ENCODE peak calls at places on chromosomes 11 and 22, in six cellular contexts. One of them, this sample, is unnamed. For H3K4me1, the result is how much of the 10 kb centered on the place peaks cover.

GRCh38 chr11:133163463-133164419 is 368.6 kb downstream of the OPCML start:
- DNase-seq in GM23338: peak
- DNase-seq in ovary: no peak
- DNase-seq in CD4-positive, alpha-beta memory T cell: no peak
- DNase-seq in CD8-positive, alpha-beta memory T cell: no peak
- DNase-seq in thoracic aorta: no peak
- DNase-seq in this sample: no peak

GRCh38 chr11:78759067-78759466 is 184.4 kb upstream of the NARS2 start:
- DNase-seq in GM23338: no peak
- DNase-seq in ovary: no peak
- DNase-seq in CD4-positive, alpha-beta memory T cell: no peak
- DNase-seq in CD8-positive, alpha-beta memory T cell: no peak
- DNase-seq in thoracic aorta: no peak
- DNase-seq in this sample: no peak

GRCh38 chr11:7904910-7905309 is 26.2 kb downstream of the OR10A6 start:
- DNase-seq in GM23338: peak
- DNase-seq in ovary: no peak
- DNase-seq in CD4-positive, alpha-beta memory T cell: no peak
- DNase-seq in CD8-positive, alpha-beta memory T cell: no peak
- DNase-seq in thoracic aorta: no peak
- DNase-seq in this sample: no peak

GRCh38 chr22:49676783-49677494 is 150.7 kb downstream of the BRD1 start:
- DNase-seq in GM23338: no peak
- DNase-seq in ovary: no peak
- DNase-seq in CD4-positive, alpha-beta memory T cell: no peak
- DNase-seq in CD8-positive, alpha-beta memory T cell: no peak
- DNase-seq in thoracic aorta: no peak
- DNase-seq in this sample: no peak

GRCh38 chr22:36211237-36211881 is 9.8 kb upstream of the APOL4 start:
- DNase-seq in GM23338: no peak
- DNase-seq in ovary: no peak
- DNase-seq in CD4-positive, alpha-beta memory T cell: no peak
- DNase-seq in CD8-positive, alpha-beta memory T cell: no peak
- DNase-seq in thoracic aorta: no peak
- DNase-seq in this sample: peak

GRCh38 chr22:26431151-26431995 is 2.3 kb downstream of the ASPHD2 start:
- DNase-seq in GM23338: no peak
- DNase-seq in ovary: no peak
- DNase-seq in CD4-positive, alpha-beta memory T cell: no peak
- DNase-seq in CD8-positive, alpha-beta memory T cell: no peak
- DNase-seq in thoracic aorta: no peak
- DNase-seq in this sample: no peak

GRCh38 chr22:22886546-22886945 is 1.1 kb upstream of the IGLL5 start:
- DNase-seq in GM23338: no peak
- DNase-seq in ovary: no peak
- DNase-seq in CD4-positive, alpha-beta memory T cell: no peak
- DNase-seq in CD8-positive, alpha-beta memory T cell: no peak
- DNase-seq in thoracic aorta: no peak
- DNase-seq in this sample: peak

GRCh38 chr11:100712618-100713017 is 25.5 kb downstream of the ARHGAP42 start:
- DNase-seq in GM23338: no peak
- DNase-seq in ovary: no peak
- DNase-seq in CD4-positive, alpha-beta memory T cell: no peak
- DNase-seq in CD8-positive, alpha-beta memory T cell: no peak
- DNase-seq in thoracic aorta: no peak
- DNase-seq in this sample: no peak

GRCh38 chr11:46047520-46047919 is 73.7 kb downstream of the PHF21A start:
- DNase-seq in GM23338: no peak
- DNase-seq in ovary: no peak
- DNase-seq in CD4-positive, alpha-beta memory T cell: no peak
- DNase-seq in CD8-positive, alpha-beta memory T cell: no peak
- DNase-seq in thoracic aorta: no peak
- DNase-seq in this sample: no peak

GRCh38 chr22:27982630-27983180 is 63.6 kb upstream of the PITPNB start:
- DNase-seq in GM23338: no peak
- DNase-seq in ovary: no peak
- DNase-seq in CD4-positive, alpha-beta memory T cell: no peak
- DNase-seq in CD8-positive, alpha-beta memory T cell: no peak
- DNase-seq in thoracic aorta: no peak
- DNase-seq in this sample: no peak

GRCh38 chr11:13317293-13318080 is 39.9 kb downstream of the BMAL1 start:
- DNase-seq in GM23338: no peak
- DNase-seq in ovary: no peak
- DNase-seq in CD4-positive, alpha-beta memory T cell: no peak
- DNase-seq in CD8-positive, alpha-beta memory T cell: no peak
- DNase-seq in thoracic aorta: no peak
- DNase-seq in this sample: no peak

GRCh38 chr11:20070459-20070858 is 89.8 kb downstream of the DBX1 start:
- DNase-seq in GM23338: no peak
- DNase-seq in ovary: no peak
- DNase-seq in CD4-positive, alpha-beta memory T cell: no peak
- DNase-seq in CD8-positive, alpha-beta memory T cell: no peak
- DNase-seq in thoracic aorta: no peak
- DNase-seq in this sample: no peak

GRCh38 chr22:26842103-26842502 is 184.7 kb downstream of the MIAT start:
- DNase-seq in GM23338: no peak
- DNase-seq in ovary: no peak
- DNase-seq in CD4-positive, alpha-beta memory T cell: no peak
- DNase-seq in CD8-positive, alpha-beta memory T cell: no peak
- DNase-seq in thoracic aorta: no peak
- DNase-seq in this sample: no peak

GRCh38 chr22:48919187-48919590 is 908.5 kb downstream of the BRD1 start:
- DNase-seq in GM23338: no peak
- DNase-seq in ovary: no peak
- DNase-seq in CD4-positive, alpha-beta memory T cell: no peak
- DNase-seq in CD8-positive, alpha-beta memory T cell: no peak
- DNase-seq in thoracic aorta: no peak
- DNase-seq in this sample: peak

GRCh38 chr11:73663604-73664495 is 17.5 kb downstream of the PLEKHB1 start:
- DNase-seq in GM23338: no peak
- DNase-seq in ovary: no peak
- DNase-seq in CD4-positive, alpha-beta memory T cell: no peak
- DNase-seq in CD8-positive, alpha-beta memory T cell: no peak
- DNase-seq in thoracic aorta: no peak
- DNase-seq in this sample: no peak

GRCh38 chr11:80103149-80103859 is 662.5 kb upstream of the TENM4 start:
- DNase-seq in GM23338: no peak
- DNase-seq in ovary: no peak
- DNase-seq in CD4-positive, alpha-beta memory T cell: no peak
- DNase-seq in CD8-positive, alpha-beta memory T cell: no peak
- DNase-seq in thoracic aorta: no peak
- DNase-seq in this sample: no peak

GRCh38 chr11:126695293-126695692 is 305.3 kb downstream of the KIRREL3 start:
- DNase-seq in GM23338: no peak
- DNase-seq in ovary: no peak
- DNase-seq in CD4-positive, alpha-beta memory T cell: no peak
- DNase-seq in CD8-positive, alpha-beta memory T cell: no peak
- DNase-seq in thoracic aorta: no peak
- DNase-seq in this sample: no peak

GRCh38 chr11:17498475-17498874 is 21.8 kb upstream of the ABCC8 start:
- DNase-seq in GM23338: peak
- DNase-seq in ovary: no peak
- DNase-seq in CD4-positive, alpha-beta memory T cell: no peak
- DNase-seq in CD8-positive, alpha-beta memory T cell: no peak
- DNase-seq in thoracic aorta: no peak
- DNase-seq in this sample: no peak

GRCh38 chr11:111454561-111455192 is 57.5 kb downstream of the BTG4 start:
- DNase-seq in GM23338: peak
- DNase-seq in ovary: no peak
- DNase-seq in CD4-positive, alpha-beta memory T cell: no peak
- DNase-seq in CD8-positive, alpha-beta memory T cell: no peak
- DNase-seq in thoracic aorta: no peak
- DNase-seq in this sample: no peak

GRCh38 chr11:27242591-27242990 is 120.4 kb downstream of the CCDC34 start:
- DNase-seq in GM23338: no peak
- DNase-seq in ovary: no peak
- DNase-seq in CD4-positive, alpha-beta memory T cell: no peak
- DNase-seq in CD8-positive, alpha-beta memory T cell: no peak
- DNase-seq in thoracic aorta: no peak
- DNase-seq in this sample: no peak

GRCh38 chr11:33674035-33674814 is 26.4 kb downstream of the C11orf91 start:
- DNase-seq in GM23338: no peak
- DNase-seq in ovary: no peak
- DNase-seq in CD4-positive, alpha-beta memory T cell: no peak
- DNase-seq in CD8-positive, alpha-beta memory T cell: no peak
- DNase-seq in thoracic aorta: no peak
- DNase-seq in this sample: no peak

GRCh38 chr11:65663634-65664200 is 1.0 kb upstream of the RELA start:
- DNase-seq in GM23338: peak
- DNase-seq in ovary: peak
- DNase-seq in CD4-positive, alpha-beta memory T cell: peak
- DNase-seq in CD8-positive, alpha-beta memory T cell: no peak
- DNase-seq in thoracic aorta: no peak
- DNase-seq in this sample: peak

GRCh38 chr11:46112961-46113617 is 8.2 kb downstream of the PHF21A start:
- DNase-seq in GM23338: peak
- DNase-seq in ovary: no peak
- DNase-seq in CD4-positive, alpha-beta memory T cell: peak
- DNase-seq in CD8-positive, alpha-beta memory T cell: no peak
- DNase-seq in thoracic aorta: no peak
- DNase-seq in this sample: no peak

DNA sequence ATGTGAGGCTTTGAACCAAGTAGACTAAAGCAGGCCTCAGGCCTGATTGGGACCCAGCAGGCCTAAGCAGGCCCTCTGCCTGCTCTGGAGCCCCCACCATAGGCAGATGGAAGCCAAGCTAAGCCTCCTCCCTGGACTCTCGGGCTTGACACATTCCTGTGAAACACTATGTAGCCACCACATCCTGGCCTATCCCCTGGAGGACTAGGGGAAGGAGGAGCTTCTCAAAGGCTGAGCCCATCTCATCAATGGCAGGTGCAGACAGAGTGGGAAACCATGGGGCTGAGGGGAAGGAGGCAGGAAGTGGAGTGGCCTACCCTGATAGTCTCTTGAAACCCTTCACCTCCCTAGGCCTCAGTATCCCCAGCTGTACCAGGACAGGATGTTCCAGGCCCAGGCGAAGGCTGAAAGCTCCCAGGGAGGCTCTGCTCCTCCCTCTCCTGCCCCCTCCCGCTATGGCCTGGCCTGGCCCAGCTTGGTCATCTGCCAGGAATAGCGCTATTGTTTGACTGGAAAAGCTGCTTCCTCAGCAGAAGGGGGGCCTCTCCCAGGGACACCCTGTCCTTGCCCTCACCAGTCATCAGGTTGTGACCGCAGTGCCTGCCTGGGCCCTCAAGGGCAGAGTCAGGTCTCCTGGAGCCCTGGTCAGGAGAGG is 1.5 kb upstream of the CASTOR1 start:
- DNase-seq in GM23338: peak
- DNase-seq in ovary: peak
- DNase-seq in CD4-positive, alpha-beta memory T cell: no peak
- DNase-seq in CD8-positive, alpha-beta memory T cell: no peak
- DNase-seq in thoracic aorta: peak
- DNase-seq in this sample: no peak
- H3K4me1 ChIP-seq in GM23338: under half
- H3K4me1 ChIP-seq in ovary: under half
- H3K4me1 ChIP-seq in CD4-positive, alpha-beta memory T cell: half or more
- H3K4me1 ChIP-seq in CD8-positive, alpha-beta memory T cell: under half
- H3K4me1 ChIP-seq in thoracic aorta: under half
- H3K4me1 ChIP-seq in this sample: under half

DNA sequence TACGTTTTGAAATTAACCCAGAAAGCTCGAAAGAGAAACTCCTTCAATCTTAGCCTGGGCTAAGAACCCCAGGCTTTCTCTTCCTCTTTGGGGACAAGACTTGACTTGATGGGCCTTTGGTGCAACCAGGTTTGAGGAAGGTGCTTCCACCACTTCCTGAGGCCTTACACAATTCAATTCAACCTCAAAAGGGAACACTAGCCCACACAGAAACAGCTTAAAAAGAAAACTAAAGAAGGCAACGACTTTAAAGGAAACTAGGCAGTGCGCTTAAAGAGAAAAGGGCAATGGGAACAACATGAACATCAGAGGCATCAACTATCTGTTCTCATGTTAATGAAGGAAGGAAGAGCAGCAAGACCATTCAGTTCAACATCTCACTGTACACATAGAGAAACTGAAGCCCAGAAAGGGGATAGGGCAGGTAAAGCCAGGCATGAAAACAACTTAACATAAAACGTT is 24.8 kb downstream of the PAK1 start:
- DNase-seq in GM23338: peak
- DNase-seq in ovary: no peak
- DNase-seq in CD4-positive, alpha-beta memory T cell: no peak
- DNase-seq in CD8-positive, alpha-beta memory T cell: no peak
- DNase-seq in thoracic aorta: no peak
- DNase-seq in this sample: peak
- H3K4me1 ChIP-seq in GM23338: half or more
- H3K4me1 ChIP-seq in ovary: under half
- H3K4me1 ChIP-seq in CD4-positive, alpha-beta memory T cell: under half
- H3K4me1 ChIP-seq in CD8-positive, alpha-beta memory T cell: under half
- H3K4me1 ChIP-seq in thoracic aorta: under half
- H3K4me1 ChIP-seq in this sample: under half

GRCh38 chr11:21316591-21316990 is 647.2 kb downstream of the NELL1 start:
- DNase-seq in GM23338: no peak
- DNase-seq in ovary: no peak
- DNase-seq in CD4-positive, alpha-beta memory T cell: no peak
- DNase-seq in CD8-positive, alpha-beta memory T cell: no peak
- DNase-seq in thoracic aorta: no peak
- DNase-seq in this sample: no peak
- H3K4me1 ChIP-seq in GM23338: under half
- H3K4me1 ChIP-seq in ovary: under half
- H3K4me1 ChIP-seq in CD4-positive, alpha-beta memory T cell: under half
- H3K4me1 ChIP-seq in CD8-positive, alpha-beta memory T cell: under half
- H3K4me1 ChIP-seq in thoracic aorta: under half
- H3K4me1 ChIP-seq in this sample: under half

GRCh38 chr11:62554377-62554776 is 7.8 kb upstream of the AHNAK start:
- DNase-seq in GM23338: peak
- DNase-seq in ovary: no peak
- DNase-seq in CD4-positive, alpha-beta memory T cell: no peak
- DNase-seq in CD8-positive, alpha-beta memory T cell: no peak
- DNase-seq in thoracic aorta: no peak
- DNase-seq in this sample: no peak

GRCh38 chr11:62552931-62553838 is 6.6 kb upstream of the AHNAK start:
- DNase-seq in GM23338: peak
- DNase-seq in ovary: peak
- DNase-seq in CD4-positive, alpha-beta memory T cell: peak
- DNase-seq in CD8-positive, alpha-beta memory T cell: peak
- DNase-seq in thoracic aorta: peak
- DNase-seq in this sample: peak

GRCh38 chr11:62552465-62552782 is 5.8 kb upstream of the AHNAK start:
- DNase-seq in GM23338: peak
- DNase-seq in ovary: no peak
- DNase-seq in CD4-positive, alpha-beta memory T cell: no peak
- DNase-seq in CD8-positive, alpha-beta memory T cell: no peak
- DNase-seq in thoracic aorta: no peak
- DNase-seq in this sample: no peak

GRCh38 chr11:62555464-62556092 is 9.0 kb upstream of the AHNAK start:
- DNase-seq in GM23338: peak
- DNase-seq in ovary: no peak
- DNase-seq in CD4-positive, alpha-beta memory T cell: peak
- DNase-seq in CD8-positive, alpha-beta memory T cell: peak
- DNase-seq in thoracic aorta: no peak
- DNase-seq in this sample: no peak

DNA sequence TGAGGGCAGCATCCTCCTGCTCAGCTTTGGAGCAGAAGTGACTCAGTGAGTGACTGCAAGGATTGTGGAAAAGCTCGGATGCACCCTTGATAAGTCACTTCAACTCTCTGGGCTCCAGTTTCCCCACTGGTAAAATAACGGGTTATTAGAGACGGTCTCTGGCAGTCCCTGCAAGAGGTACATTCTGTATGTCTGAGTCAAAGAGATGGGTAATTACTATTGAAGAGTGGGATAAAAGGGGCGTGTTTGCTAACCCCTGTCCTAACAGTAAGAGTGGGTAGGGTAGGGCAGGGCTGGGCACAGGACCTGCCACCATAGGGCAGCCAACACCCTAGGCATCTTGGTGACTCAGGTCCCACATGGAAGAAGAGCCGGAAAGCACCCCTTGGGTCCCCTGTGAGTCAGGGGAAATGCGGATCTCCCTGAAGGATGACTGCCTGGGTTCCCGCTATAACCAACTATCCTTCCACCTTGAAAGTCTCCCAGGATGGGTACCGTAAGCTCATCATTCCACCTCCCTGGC is 7.3 kb upstream of the AHNAK start:
- DNase-seq in GM23338: no peak
- DNase-seq in ovary: no peak
- DNase-seq in CD4-positive, alpha-beta memory T cell: no peak
- DNase-seq in CD8-positive, alpha-beta memory T cell: no peak
- DNase-seq in thoracic aorta: no peak
- DNase-seq in this sample: no peak
- H3K4me1 ChIP-seq in GM23338: under half
- H3K4me1 ChIP-seq in ovary: under half
- H3K4me1 ChIP-seq in CD4-positive, alpha-beta memory T cell: half or more
- H3K4me1 ChIP-seq in CD8-positive, alpha-beta memory T cell: half or more
- H3K4me1 ChIP-seq in thoracic aorta: half or more
- H3K4me1 ChIP-seq in this sample: half or more

This sample was measured in upper lobe of left lung.